ENCODE peak calls at places on chromosome 22, in six cellular contexts. C, N, A, O, M and S are unnamed samples.

GRCh38 chr22:24542641-24543040 is 12.3 kb downstream of the GUCD1 start:
- DNase-seq in C (peak), N (no peak), A (no peak), O (no peak), M (no peak), S (no peak)

GRCh38 chr22:46879083-46879482 is 116.6 kb downstream of the TBC1D22A start:
- DNase-seq in C (peak), N (no peak), A (no peak), O (no peak), M (peak), S (no peak)

GRCh38 chr22:48100685-48101417 is 1338.4 kb downstream of the TBC1D22A start:
- DNase-seq in C (no peak), N (no peak), A (no peak), O (no peak), M (no peak), S (no peak)

GRCh38 chr22:47564651-47565050 is 802.2 kb downstream of the TBC1D22A start:
- DNase-seq in C (no peak), N (peak), A (no peak), O (no peak), M (no peak), S (no peak)

GRCh38 chr22:38465673-38466490 is 2.0 kb upstream of the KDELR3 start:
- DNase-seq in C (no peak), N (no peak), A (no peak), O (no peak), M (no peak), S (no peak)

GRCh38 chr22:45544588-45545170 is 42.0 kb downstream of the FBLN1 start:
- DNase-seq in C (no peak), N (no peak), A (peak), O (no peak), M (peak), S (no peak)

GRCh38 chr22:20639343-20639742 is 131.9 kb downstream of the MED15 start:
- DNase-seq in C (no peak), N (no peak), A (no peak), O (no peak), M (no peak), S (no peak)

GRCh38 chr22:49774499-49775151 is 53.0 kb downstream of the BRD1 start:
- DNase-seq in C (no peak), N (no peak), A (no peak), O (no peak), M (no peak), S (no peak)

GRCh38 chr22:50677493-50678217 is 5.0 kb downstream of the SHANK3 start:
- DNase-seq in C (no peak), N (peak), A (no peak), O (no peak), M (no peak), S (no peak)

GRCh38 chr22:36332623-36333331 is 55.0 kb downstream of the MYH9 start:
- DNase-seq in C (peak), N (no peak), A (peak), O (peak), M (peak), S (peak)

GRCh38 chr22:46737105-46737975 is 712 bp downstream of the CERK start:
- DNase-seq in C (peak), N (no peak), A (peak), O (peak), M (peak), S (peak)

GRCh38 chr22:44669725-44670027 is 32.3 kb upstream of the PRR5 start:
- DNase-seq in C (no peak), N (peak), A (peak), O (peak), M (no peak), S (no peak)

GRCh38 chr22:37214431-37215025 is 2.3 kb upstream of the SSTR3 start:
- DNase-seq in C (no peak), N (no peak), A (no peak), O (no peak), M (no peak), S (no peak)

GRCh38 chr22:38412435-38413084 is 42.4 kb downstream of the KCNJ4 start:
- DNase-seq in C (no peak), N (peak), A (no peak), O (no peak), M (no peak), S (peak)

GRCh38 chr22:26646158-26646557 is 11.2 kb upstream of the MIAT start:
- DNase-seq in C (no peak), N (no peak), A (peak), O (no peak), M (no peak), S (no peak)

GRCh38 chr22:19039796-19040580 is 82.2 kb downstream of the DGCR2 start:
- DNase-seq in C (no peak), N (no peak), A (no peak), O (no peak), M (no peak), S (no peak)

GRCh38 chr22:43440556-43440955 is 28.7 kb downstream of the MPPED1 start:
- DNase-seq in C (no peak), N (no peak), A (no peak), O (no peak), M (no peak), S (no peak)

GRCh38 chr22:38180841-38181452 is 683 bp downstream of the PLA2G6 start:
- DNase-seq in C (no peak), N (no peak), A (peak), O (no peak), M (no peak), S (peak)

GRCh38 chr22:37178350-37179125 is 9.5 kb downstream of the C1QTNF6 start:
- DNase-seq in C (peak), N (no peak), A (peak), O (no peak), M (no peak), S (no peak)

GRCh38 chr22:47804281-47804680 is 1041.8 kb downstream of the TBC1D22A start:
- DNase-seq in C (no peak), N (no peak), A (no peak), O (no peak), M (no peak), S (no peak)

GRCh38 chr22:22058649-22059475 is 76.3 kb upstream of the TOP3B start:
- DNase-seq in C (no peak), N (no peak), A (no peak), O (no peak), M (no peak), S (no peak)

GRCh38 chr22:34481090-34481489 is 560.8 kb upstream of the LARGE1 start:
- DNase-seq in C (no peak), N (no peak), A (no peak), O (no peak), M (no peak), S (no peak)

GRCh38 chr22:39311592-39312400 is 7.6 kb downstream of the RPL3 start:
- DNase-seq in C (peak), N (no peak), A (no peak), O (no peak), M (no peak), S (no peak)

GRCh38 chr22:40512426-40513136 is 123.9 kb downstream of the MRTFA start:
- DNase-seq in C (no peak), N (no peak), A (peak), O (no peak), M (peak), S (no peak)

GRCh38 chr22:28252539-28252938 is 333.5 kb upstream of the PITPNB start:
- DNase-seq in C (no peak), N (no peak), A (no peak), O (no peak), M (no peak), S (no peak)

GRCh38 chr22:31044262-31044861 is 36.8 kb upstream of the SMTN start:
- DNase-seq in C (no peak), N (no peak), A (peak), O (no peak), M (peak), S (no peak)